ENCODE peak calls at places on chromosomes 11 and 22, in nine cellular contexts. E is HEK293T; U is stimulated activated CD8-positive, alpha-beta memory T cell treated with anti-CD3 and anti-CD28 coated beads, Interleukin-2, amount 100 ng/mL, for 48 hours; P is iPS DF 6.9; C is GM12865; R is RKO; X is cardiac fibroblast; Z is caudate nucleus; M is Calu3. J is an unnamed sample.

GRCh38 chr11:129960216-129961214 is 42.1 kb downstream of the PRDM10 start:
- DNase-seq in P (no peak), U (no peak), M (peak), C (peak), X (peak), Z (no peak), E (no peak), R (peak), J (no peak)

GRCh38 chr11:70084046-70084984 is 6.2 kb downstream of the ANO1 start:
- DNase-seq in M (no peak), Z (no peak), R (no peak), E (no peak), U (no peak), C (no peak), P (no peak), X (no peak), J (no peak)

GRCh38 chr22:35119494-35119893 is 53.5 kb downstream of the ISX start:
- DNase-seq in M (no peak), E (no peak), Z (no peak), R (no peak), X (no peak), P (no peak), U (no peak), C (no peak), J (no peak)

GRCh38 chr11:74754507-74755255 is 6.0 kb downstream of the RNF169 start:
- DNase-seq in E (no peak), X (peak), C (peak), P (no peak), M (peak), Z (no peak), U (no peak), R (peak), J (no peak)

GRCh38 chr11:69369945-69370344 is 76.0 kb downstream of the MYEOV start:
- DNase-seq in P (no peak), U (no peak), Z (no peak), X (no peak), M (no peak), E (no peak), R (no peak), C (no peak), J (no peak)

GRCh38 chr22:23278883-23279675 is 98.8 kb downstream of the BCR start:
- DNase-seq in X (no peak), R (no peak), E (no peak), P (no peak), U (no peak), Z (peak), C (no peak), M (peak), J (no peak)

GRCh38 chr11:76660533-76661305 is 9.8 kb downstream of the LRRC32 start:
- DNase-seq in U (no peak), X (no peak), C (no peak), R (no peak), E (no peak), M (no peak), Z (no peak), P (no peak), J (no peak)

GRCh38 chr11:30938801-30939200 is 352.6 kb upstream of the MPPED2 start:
- DNase-seq in X (no peak), P (no peak), E (no peak), U (no peak), M (no peak), C (no peak), R (no peak), Z (no peak), J (no peak)

GRCh38 chr11:66100272-66101037 is 30.4 kb downstream of the PACS1 start:
- DNase-seq in R (no peak), X (no peak), C (peak), E (no peak), P (no peak), U (peak), Z (peak), M (no peak), J (no peak)

GRCh38 chr22:26663374-26663923 is 6.1 kb downstream of the MIAT start:
- DNase-seq in P (no peak), C (no peak), E (no peak), Z (no peak), U (no peak), X (no peak), M (no peak), R (no peak), J (no peak)

GRCh38 chr11:64343740-64344133 is 3.7 kb downstream of the CCDC88B start:
- DNase-seq in C (no peak), P (no peak), M (peak), E (no peak), U (no peak), X (peak), Z (no peak), R (no peak), J (no peak)

GRCh38 chr11:5605849-5606248 is 9.4 kb downstream of the TRIM6 start:
- DNase-seq in X (peak), M (no peak), C (no peak), Z (no peak), R (peak), P (no peak), U (no peak), E (no peak), J (no peak)

GRCh38 chr11:121153472-121153871 is 52.4 kb downstream of the TECTA start:
- DNase-seq in C (no peak), U (no peak), X (no peak), E (no peak), R (no peak), M (no peak), Z (no peak), P (no peak), J (no peak)

GRCh38 chr22:44735518-44736428 is 16.6 kb upstream of the ARHGAP8 start:
- DNase-seq in C (peak), E (peak), M (peak), U (peak), X (peak), Z (peak), P (peak), R (peak), J (peak)

GRCh38 chr11:64800633-64801464 is 2.2 kb downstream of the MAP4K2 start:
- DNase-seq in C (no peak), M (no peak), X (no peak), Z (no peak), E (no peak), P (no peak), R (no peak), U (no peak), J (no peak)

GRCh38 chr11:77993902-77994301 is 566 bp downstream of the INTS4 start:
- DNase-seq in C (peak), Z (no peak), M (no peak), E (no peak), R (peak), P (no peak), X (no peak), U (no peak), J (no peak)

GRCh38 chr11:45171550-45171949 is 25.1 kb downstream of the PRDM11 start:
- DNase-seq in Z (no peak), P (no peak), C (peak), U (no peak), M (no peak), R (no peak), X (no peak), E (no peak), J (no peak)

GRCh38 chr22:24244144-24244787 is 616 bp downstream of the GGT5 start:
- DNase-seq in X (peak), U (no peak), P (no peak), Z (no peak), E (no peak), M (no peak), R (no peak), C (no peak), J (no peak)

GRCh38 chr11:75237050-75237449 is 3.5 kb upstream of the TPBGL start:
- DNase-seq in R (no peak), E (no peak), Z (no peak), M (no peak), U (no peak), P (no peak), X (no peak), C (no peak), J (no peak)

GRCh38 chr11:37699644-37700043 is 1101.6 kb upstream of the RAG2 start:
- DNase-seq in P (no peak), C (no peak), Z (no peak), U (no peak), X (no peak), M (no peak), R (no peak), E (no peak), J (no peak)

GRCh38 chr11:70826541-70826943 is 425.8 kb downstream of the SHANK2 start:
- DNase-seq in U (no peak), P (no peak), M (no peak), R (no peak), X (no peak), C (no peak), Z (peak), E (peak), J (no peak)